ENCODE peak calls at places on chromosomes 1 and 21, in five cellular contexts. Q is omental fat pad; H is midbrain; A is NCI-H345; N is activated effector memory CD4-positive, alpha-beta T cell treated with anti-CD3 and anti-CD28 coated beads, Interleukin-2, amount 50 U/mL, for 16 hours. J is an unnamed sample.

GRCh38 chr1:202145325-202146140 is 996 bp upstream of the ARL8A start:
- DNase-seq in Q (no peak), H (no peak), A (no peak), N (peak), J (no peak)

GRCh38 chr1:63537940-63538339 is 14.6 kb downstream of the EFCAB7 start:
- DNase-seq in Q (no peak), H (no peak), A (no peak), N (no peak), J (no peak)

GRCh38 chr1:16207318-16208269 is 4.9 kb downstream of the ARHGEF19 start:
- DNase-seq in Q (no peak), H (no peak), A (no peak), N (no peak), J (no peak)

GRCh38 chr1:227944931-227945890 is 2.5 kb downstream of the WNT9A start:
- DNase-seq in Q (no peak), H (no peak), A (no peak), N (peak), J (peak)

GRCh38 chr21:25561668-25562641 is 45.3 kb downstream of the MRPL39 start:
- DNase-seq in Q (no peak), H (no peak), A (no peak), N (peak), J (no peak)

GRCh38 chr1:42933060-42933586 is 25.5 kb downstream of the SLC2A1 start:
- DNase-seq in Q (no peak), H (no peak), A (no peak), N (peak), J (no peak)

GRCh38 chr1:8651962-8652361 is 165.5 kb downstream of the RERE start:
- DNase-seq in Q (no peak), H (no peak), A (no peak), N (no peak), J (no peak)

GRCh38 chr1:108692724-108693655 is 880 bp downstream of the PRPF38B start:
- DNase-seq in Q (peak), H (peak), A (peak), N (peak), J (peak)

GRCh38 chr1:114545796-114546195 is 34.8 kb upstream of the TRIM33 start:
- DNase-seq in Q (no peak), H (no peak), A (no peak), N (no peak), J (no peak)

GRCh38 chr1:74689800-74690696 is 16.5 kb upstream of the ERICH3 start:
- DNase-seq in Q (no peak), H (peak), A (peak), N (no peak), J (peak)

GRCh38 chr1:94633051-94633450 is 91.5 kb upstream of the F3 start:
- DNase-seq in Q (no peak), H (no peak), A (no peak), N (no peak), J (no peak)

GRCh38 chr1:36156329-36157114 is 562 bp downstream of the MAP7D1 start:
- DNase-seq in Q (peak), H (peak), A (peak), N (peak), J (peak)

GRCh38 chr1:31133368-31133767 is 67.9 kb upstream of the PUM1 start:
- DNase-seq in Q (no peak), H (no peak), A (no peak), N (no peak), J (no peak)

GRCh38 chr1:41591891-41592290 is 107.4 kb upstream of the EDN2 start:
- DNase-seq in Q (no peak), H (no peak), A (no peak), N (no peak), J (no peak)

GRCh38 chr1:237043846-237044636 is 2.1 kb downstream of the RYR2 start:
- DNase-seq in Q (no peak), H (no peak), A (peak), N (no peak), J (no peak)

GRCh38 chr1:100404816-100405215 is 52.5 kb downstream of the CDC14A start:
- DNase-seq in Q (no peak), H (no peak), A (no peak), N (no peak), J (no peak)

GRCh38 chr21:43937898-43938309 is 72.9 kb downstream of the AGPAT3 start:
- DNase-seq in Q (no peak), H (no peak), A (no peak), N (no peak), J (no peak)

GRCh38 chr21:46605759-46606426 is 1.0 kb upstream of the S100B start:
- DNase-seq in Q (no peak), H (peak), A (no peak), N (no peak), J (no peak)

GRCh38 chr1:225919906-225920305 is 4.1 kb downstream of the PYCR2 start:
- DNase-seq in Q (no peak), H (peak), A (peak), N (no peak), J (peak)

GRCh38 chr1:174775621-174776020 is 224.1 kb upstream of the CACYBP start:
- DNase-seq in Q (no peak), H (no peak), A (no peak), N (no peak), J (no peak)

GRCh38 chr1:202086579-202087350 is 36.0 kb upstream of the GPR37L1 start:
- DNase-seq in Q (no peak), H (no peak), A (peak), N (no peak), J (peak)

GRCh38 chr1:244316986-244317655 is 134.6 kb downstream of the ADSS2 start:
- DNase-seq in Q (no peak), H (no peak), A (no peak), N (no peak), J (no peak)

GRCh38 chr1:222009105-222009730 is 267.3 kb upstream of the DUSP10 start:
- DNase-seq in Q (no peak), H (no peak), A (no peak), N (no peak), J (no peak)

GRCh38 chr1:99613716-99614115 is 32.2 kb upstream of the PALMD start:
- DNase-seq in Q (no peak), H (no peak), A (no peak), N (no peak), J (no peak)

J was measured in NCI-H2029.